ENCODE peak calls at places on chromosomes 16 and 17, in seven cellular contexts. One of them, this sample, is unnamed.

GRCh38 chr16:66617010-66617434 is 12.5 kb downstream of the CMTM3 start:
- DNase-seq in activated CD8-positive, alpha-beta T cell treated with anti-CD3 and anti-CD28 coated beads for 36 hours: no peak
- DNase-seq in brain microvascular endothelial cell: peak; percentile 24
- DNase-seq in ovary: no peak
- DNase-seq in fibroblast of the aortic adventitia: no peak
- DNase-seq in GM20000: no peak
- DNase-seq in lower leg skin: no peak
- DNase-seq in this sample: no peak

GRCh38 chr17:46935658-46936266 is 12.8 kb downstream of the GOSR2 start:
- DNase-seq in ovary: no peak
- DNase-seq in lower leg skin: no peak
- DNase-seq in fibroblast of the aortic adventitia: peak; percentile 88
- DNase-seq in activated CD8-positive, alpha-beta T cell treated with anti-CD3 and anti-CD28 coated beads for 36 hours: no peak
- DNase-seq in brain microvascular endothelial cell: peak; percentile 28
- DNase-seq in GM20000: no peak
- DNase-seq in this sample: no peak

GRCh38 chr17:57930239-57930638 is 25.0 kb downstream of the CUEDC1 start:
- DNase-seq in ovary: no peak
- DNase-seq in lower leg skin: no peak
- DNase-seq in activated CD8-positive, alpha-beta T cell treated with anti-CD3 and anti-CD28 coated beads for 36 hours: no peak
- DNase-seq in fibroblast of the aortic adventitia: no peak
- DNase-seq in GM20000: no peak
- DNase-seq in brain microvascular endothelial cell: no peak
- DNase-seq in this sample: no peak

GRCh38 chr16:56889206-56889605 is 24.2 kb downstream of the SLC12A3 start:
- DNase-seq in fibroblast of the aortic adventitia: no peak
- DNase-seq in lower leg skin: no peak
- DNase-seq in brain microvascular endothelial cell: no peak
- DNase-seq in activated CD8-positive, alpha-beta T cell treated with anti-CD3 and anti-CD28 coated beads for 36 hours: no peak
- DNase-seq in GM20000: no peak
- DNase-seq in ovary: no peak
- DNase-seq in this sample: no peak

GRCh38 chr17:2396568-2397246 is 4.2 kb downstream of the MNT start:
- DNase-seq in lower leg skin: peak; percentile 98
- DNase-seq in brain microvascular endothelial cell: peak; percentile 97
- DNase-seq in activated CD8-positive, alpha-beta T cell treated with anti-CD3 and anti-CD28 coated beads for 36 hours: peak; percentile 76
- DNase-seq in fibroblast of the aortic adventitia: peak; percentile 98
- DNase-seq in GM20000: peak; percentile 79
- DNase-seq in ovary: peak; percentile 97
- DNase-seq in this sample: peak; percentile 56

GRCh38 chr16:27109666-27110523 is 43.2 kb downstream of the C16orf82 start:
- DNase-seq in fibroblast of the aortic adventitia: peak; percentile 59
- DNase-seq in ovary: peak; percentile 51
- DNase-seq in activated CD8-positive, alpha-beta T cell treated with anti-CD3 and anti-CD28 coated beads for 36 hours: peak; percentile 78
- DNase-seq in lower leg skin: peak; percentile 94
- DNase-seq in GM20000: peak; percentile 89
- DNase-seq in brain microvascular endothelial cell: peak; percentile 37
- DNase-seq in this sample: peak; percentile 87

GRCh38 chr16:75192606-75193264 is 14.2 kb downstream of the CTRB2 start:
- DNase-seq in lower leg skin: peak; percentile 48
- DNase-seq in brain microvascular endothelial cell: no peak
- DNase-seq in activated CD8-positive, alpha-beta T cell treated with anti-CD3 and anti-CD28 coated beads for 36 hours: no peak
- DNase-seq in fibroblast of the aortic adventitia: no peak
- DNase-seq in GM20000: no peak
- DNase-seq in ovary: no peak
- DNase-seq in this sample: no peak

GRCh38 chr17:83115202-83115651 is 35.8 kb downstream of the METRNL start:
- DNase-seq in activated CD8-positive, alpha-beta T cell treated with anti-CD3 and anti-CD28 coated beads for 36 hours: no peak
- DNase-seq in lower leg skin: no peak
- DNase-seq in ovary: no peak
- DNase-seq in GM20000: no peak
- DNase-seq in brain microvascular endothelial cell: no peak
- DNase-seq in fibroblast of the aortic adventitia: no peak
- DNase-seq in this sample: no peak

GRCh38 chr16:57471852-57472664 is 9.6 kb downstream of the POLR2C start:
- DNase-seq in fibroblast of the aortic adventitia: no peak
- DNase-seq in GM20000: no peak
- DNase-seq in ovary: no peak
- DNase-seq in lower leg skin: peak; percentile 49
- DNase-seq in activated CD8-positive, alpha-beta T cell treated with anti-CD3 and anti-CD28 coated beads for 36 hours: no peak
- DNase-seq in brain microvascular endothelial cell: no peak
- DNase-seq in this sample: no peak

GRCh38 chr16:48576927-48577326 is 33.1 kb downstream of the N4BP1 start:
- DNase-seq in brain microvascular endothelial cell: no peak
- DNase-seq in lower leg skin: no peak
- DNase-seq in activated CD8-positive, alpha-beta T cell treated with anti-CD3 and anti-CD28 coated beads for 36 hours: peak; percentile 62
- DNase-seq in GM20000: no peak
- DNase-seq in ovary: no peak
- DNase-seq in fibroblast of the aortic adventitia: peak; percentile 30
- DNase-seq in this sample: no peak

GRCh38 chr16:47779201-47780016 is 318.3 kb downstream of the PHKB start:
- DNase-seq in activated CD8-positive, alpha-beta T cell treated with anti-CD3 and anti-CD28 coated beads for 36 hours: peak; percentile 46
- DNase-seq in brain microvascular endothelial cell: peak; percentile 42
- DNase-seq in ovary: no peak
- DNase-seq in fibroblast of the aortic adventitia: peak; percentile 19
- DNase-seq in GM20000: peak; percentile 46
- DNase-seq in lower leg skin: no peak
- DNase-seq in this sample: no peak

GRCh38 chr16:78628526-78628925 is 529.1 kb downstream of the WWOX start:
- DNase-seq in activated CD8-positive, alpha-beta T cell treated with anti-CD3 and anti-CD28 coated beads for 36 hours: no peak
- DNase-seq in GM20000: no peak
- DNase-seq in ovary: no peak
- DNase-seq in fibroblast of the aortic adventitia: no peak
- DNase-seq in lower leg skin: no peak
- DNase-seq in brain microvascular endothelial cell: peak; percentile 15
- DNase-seq in this sample: no peak

GRCh38 chr16:57255686-57256415 is 10.8 kb downstream of the ARL2BP start:
- DNase-seq in activated CD8-positive, alpha-beta T cell treated with anti-CD3 and anti-CD28 coated beads for 36 hours: no peak
- DNase-seq in ovary: no peak
- DNase-seq in GM20000: no peak
- DNase-seq in brain microvascular endothelial cell: no peak
- DNase-seq in fibroblast of the aortic adventitia: no peak
- DNase-seq in lower leg skin: no peak
- DNase-seq in this sample: no peak

GRCh38 chr17:40556884-40557414 is 8.3 kb downstream of the CCR7 start:
- DNase-seq in ovary: peak; percentile 49
- DNase-seq in fibroblast of the aortic adventitia: no peak
- DNase-seq in activated CD8-positive, alpha-beta T cell treated with anti-CD3 and anti-CD28 coated beads for 36 hours: peak; percentile 43
- DNase-seq in GM20000: no peak
- DNase-seq in lower leg skin: peak; percentile 86
- DNase-seq in brain microvascular endothelial cell: no peak
- DNase-seq in this sample: peak; percentile 12

GRCh38 chr16:48503779-48504178 is 106.2 kb downstream of the N4BP1 start:
- DNase-seq in GM20000: no peak
- DNase-seq in activated CD8-positive, alpha-beta T cell treated with anti-CD3 and anti-CD28 coated beads for 36 hours: no peak
- DNase-seq in brain microvascular endothelial cell: peak; percentile 69
- DNase-seq in ovary: peak; percentile 73
- DNase-seq in lower leg skin: peak; percentile 89
- DNase-seq in fibroblast of the aortic adventitia: peak; percentile 93
- DNase-seq in this sample: no peak

GRCh38 chr17:10992097-10992496 is 154.2 kb upstream of the PIRT start:
- DNase-seq in fibroblast of the aortic adventitia: no peak
- DNase-seq in activated CD8-positive, alpha-beta T cell treated with anti-CD3 and anti-CD28 coated beads for 36 hours: no peak
- DNase-seq in brain microvascular endothelial cell: no peak
- DNase-seq in GM20000: no peak
- DNase-seq in lower leg skin: no peak
- DNase-seq in ovary: no peak
- DNase-seq in this sample: no peak

GRCh38 chr16:88419790-88420189 is 33.3 kb upstream of the ZFPM1 start:
- DNase-seq in activated CD8-positive, alpha-beta T cell treated with anti-CD3 and anti-CD28 coated beads for 36 hours: no peak
- DNase-seq in brain microvascular endothelial cell: no peak
- DNase-seq in GM20000: no peak
- DNase-seq in ovary: no peak
- DNase-seq in lower leg skin: no peak
- DNase-seq in fibroblast of the aortic adventitia: no peak
- DNase-seq in this sample: no peak

GRCh38 chr16:2147981-2148671 is at the start of gene RAB26:
- DNase-seq in ovary: peak; percentile 67
- DNase-seq in brain microvascular endothelial cell: no peak
- DNase-seq in fibroblast of the aortic adventitia: no peak
- DNase-seq in activated CD8-positive, alpha-beta T cell treated with anti-CD3 and anti-CD28 coated beads for 36 hours: peak; percentile 42
- DNase-seq in GM20000: peak; percentile 76
- DNase-seq in lower leg skin: peak; percentile 95
- DNase-seq in this sample: peak; percentile 66

GRCh38 chr17:63985387-63986140 is 12.6 kb upstream of the PRR29 start:
- DNase-seq in GM20000: no peak
- DNase-seq in activated CD8-positive, alpha-beta T cell treated with anti-CD3 and anti-CD28 coated beads for 36 hours: no peak
- DNase-seq in brain microvascular endothelial cell: no peak
- DNase-seq in lower leg skin: no peak
- DNase-seq in ovary: no peak
- DNase-seq in fibroblast of the aortic adventitia: no peak
- DNase-seq in this sample: no peak
- TF ChIP-seq CTCF in GM20000: no peak
- TF ChIP-seq CTCF in activated CD8-positive, alpha-beta T cell treated with anti-CD3 and anti-CD28 coated beads for 36 hours: no peak
- TF ChIP-seq CTCF in brain microvascular endothelial cell: peak; percentile 16
- TF ChIP-seq CTCF in lower leg skin: no peak
- TF ChIP-seq CTCF in ovary: no peak
- TF ChIP-seq CTCF in fibroblast of the aortic adventitia: no peak
- TF ChIP-seq CTCF in this sample: no peak

DNA sequence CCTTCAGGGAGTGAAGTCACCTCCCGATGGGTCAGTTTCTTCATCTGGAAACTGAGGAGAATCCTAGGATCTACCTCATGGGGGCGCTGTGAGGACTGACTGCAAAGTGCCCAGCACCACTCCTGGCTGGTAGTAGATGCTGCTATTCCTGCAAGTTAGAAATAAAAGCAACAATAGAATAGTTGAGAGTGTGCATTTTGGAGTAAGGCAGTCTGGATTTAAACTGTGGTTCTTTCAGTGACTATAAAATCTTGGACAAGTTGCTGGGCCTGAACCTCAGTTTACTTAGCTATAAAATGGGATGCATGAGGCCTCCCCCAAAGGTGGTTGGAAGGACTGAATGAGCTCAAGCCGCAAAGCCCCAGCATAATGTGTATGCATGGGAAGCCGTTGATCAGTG is 70.6 kb downstream of the CYB5B start:
- DNase-seq in brain microvascular endothelial cell: no peak
- DNase-seq in GM20000: peak; percentile 30
- DNase-seq in lower leg skin: no peak
- DNase-seq in ovary: no peak
- DNase-seq in fibroblast of the aortic adventitia: no peak
- DNase-seq in activated CD8-positive, alpha-beta T cell treated with anti-CD3 and anti-CD28 coated beads for 36 hours: peak; percentile 72
- DNase-seq in this sample: no peak
- TF ChIP-seq CTCF in brain microvascular endothelial cell: peak; percentile 57
- TF ChIP-seq CTCF in GM20000: no peak
- TF ChIP-seq CTCF in lower leg skin: no peak
- TF ChIP-seq CTCF in ovary: no peak
- TF ChIP-seq CTCF in fibroblast of the aortic adventitia: peak; percentile 30
- TF ChIP-seq CTCF in activated CD8-positive, alpha-beta T cell treated with anti-CD3 and anti-CD28 coated beads for 36 hours: peak; percentile 67
- TF ChIP-seq CTCF in this sample: no peak

DNA sequence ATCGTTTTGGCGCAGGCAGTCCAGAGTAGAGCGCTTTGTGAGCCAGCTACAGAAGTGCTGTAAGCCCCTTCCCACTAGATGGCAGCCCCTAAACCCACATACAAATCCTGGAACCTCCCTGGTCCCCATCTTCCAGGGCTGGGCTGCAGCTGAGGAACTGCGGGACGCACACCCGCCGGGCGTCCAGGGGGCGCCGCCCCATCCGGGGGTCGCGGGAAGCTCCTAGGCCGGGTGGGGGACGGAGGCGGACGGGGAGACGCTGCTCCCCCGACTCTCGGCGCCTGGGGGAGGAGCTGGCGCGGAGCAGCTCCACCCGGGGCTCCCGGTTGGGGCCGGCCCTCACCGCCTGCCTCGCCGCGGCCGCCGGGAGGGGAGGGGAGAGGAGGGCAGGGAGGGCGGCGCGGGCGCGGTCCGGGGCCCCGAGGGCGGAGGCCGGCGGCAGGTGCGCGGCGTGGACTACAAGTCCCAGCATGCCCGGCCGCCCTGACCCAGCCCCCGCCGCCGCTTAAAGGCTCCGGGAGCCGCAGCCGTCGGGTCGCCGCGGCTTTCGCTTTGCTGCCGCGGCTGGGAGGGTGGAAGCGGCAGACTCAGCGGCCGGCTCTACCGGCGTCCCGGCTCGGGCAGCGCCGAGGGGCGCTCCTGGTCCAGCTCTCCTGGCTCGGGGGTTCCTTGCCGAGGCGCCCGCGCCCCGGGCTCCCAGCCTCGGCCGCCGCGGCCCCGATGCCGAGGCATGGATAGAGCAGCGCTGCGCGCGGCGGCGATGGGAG is at the start of gene KSR1:
- DNase-seq in GM20000: peak; percentile 97
- DNase-seq in fibroblast of the aortic adventitia: peak; percentile 63
- DNase-seq in ovary: peak; percentile 85
- DNase-seq in activated CD8-positive, alpha-beta T cell treated with anti-CD3 and anti-CD28 coated beads for 36 hours: peak; percentile 88
- DNase-seq in brain microvascular endothelial cell: peak; percentile 52
- DNase-seq in lower leg skin: peak; percentile 96
- DNase-seq in this sample: peak; percentile 81
- TF ChIP-seq CTCF in GM20000: peak; percentile 46
- TF ChIP-seq CTCF in fibroblast of the aortic adventitia: peak; percentile 46
- TF ChIP-seq CTCF in ovary: peak; percentile 56
- TF ChIP-seq CTCF in activated CD8-positive, alpha-beta T cell treated with anti-CD3 and anti-CD28 coated beads for 36 hours: peak; percentile 24
- TF ChIP-seq CTCF in brain microvascular endothelial cell: peak; percentile 69
- TF ChIP-seq CTCF in lower leg skin: no peak
- TF ChIP-seq CTCF in this sample: no peak

GRCh38 chr16:77599793-77600415 is 122.4 kb upstream of the NUDT7 start:
- DNase-seq in brain microvascular endothelial cell: peak; percentile 65
- DNase-seq in lower leg skin: no peak
- DNase-seq in activated CD8-positive, alpha-beta T cell treated with anti-CD3 and anti-CD28 coated beads for 36 hours: peak; percentile 42
- DNase-seq in ovary: no peak
- DNase-seq in fibroblast of the aortic adventitia: peak; percentile 63
- DNase-seq in GM20000: peak; percentile 19
- DNase-seq in this sample: no peak
- TF ChIP-seq CTCF in brain microvascular endothelial cell: peak; percentile 94
- TF ChIP-seq CTCF in lower leg skin: no peak
- TF ChIP-seq CTCF in activated CD8-positive, alpha-beta T cell treated with anti-CD3 and anti-CD28 coated beads for 36 hours: peak; percentile 60
- TF ChIP-seq CTCF in ovary: no peak
- TF ChIP-seq CTCF in fibroblast of the aortic adventitia: peak; percentile 89
- TF ChIP-seq CTCF in GM20000: peak; percentile 65
- TF ChIP-seq CTCF in this sample: no peak

GRCh38 chr17:48457080-48457836 is 27.2 kb upstream of the SKAP1 start:
- DNase-seq in fibroblast of the aortic adventitia: peak; percentile 50
- DNase-seq in activated CD8-positive, alpha-beta T cell treated with anti-CD3 and anti-CD28 coated beads for 36 hours: peak; percentile 86
- DNase-seq in lower leg skin: peak; percentile 89
- DNase-seq in brain microvascular endothelial cell: peak; percentile 17
- DNase-seq in GM20000: peak; percentile 61
- DNase-seq in ovary: peak; percentile 14
- DNase-seq in this sample: peak; percentile 60

GRCh38 chr17:48462946-48463345 is 32.9 kb upstream of the SKAP1 start:
- DNase-seq in ovary: no peak
- DNase-seq in lower leg skin: no peak
- DNase-seq in fibroblast of the aortic adventitia: no peak
- DNase-seq in activated CD8-positive, alpha-beta T cell treated with anti-CD3 and anti-CD28 coated beads for 36 hours: no peak
- DNase-seq in GM20000: no peak
- DNase-seq in brain microvascular endothelial cell: no peak
- DNase-seq in this sample: no peak

GRCh38 chr17:48459070-48459469 is 29.1 kb upstream of the SKAP1 start:
- DNase-seq in ovary: no peak
- DNase-seq in lower leg skin: no peak
- DNase-seq in fibroblast of the aortic adventitia: no peak
- DNase-seq in brain microvascular endothelial cell: no peak
- DNase-seq in GM20000: no peak
- DNase-seq in activated CD8-positive, alpha-beta T cell treated with anti-CD3 and anti-CD28 coated beads for 36 hours: peak; percentile 29
- DNase-seq in this sample: no peak

GRCh38 chr17:48456584-48456983 is 26.6 kb upstream of the SKAP1 start:
- DNase-seq in ovary: no peak
- DNase-seq in fibroblast of the aortic adventitia: no peak
- DNase-seq in brain microvascular endothelial cell: no peak
- DNase-seq in activated CD8-positive, alpha-beta T cell treated with anti-CD3 and anti-CD28 coated beads for 36 hours: peak; percentile 69
- DNase-seq in lower leg skin: no peak
- DNase-seq in GM20000: no peak
- DNase-seq in this sample: no peak

GRCh38 chr17:48460055-48460454 is 30.0 kb upstream of the SKAP1 start:
- DNase-seq in GM20000: no peak
- DNase-seq in lower leg skin: no peak
- DNase-seq in brain microvascular endothelial cell: no peak
- DNase-seq in fibroblast of the aortic adventitia: no peak
- DNase-seq in activated CD8-positive, alpha-beta T cell treated with anti-CD3 and anti-CD28 coated beads for 36 hours: no peak
- DNase-seq in ovary: no peak
- DNase-seq in this sample: no peak
- TF ChIP-seq CTCF in GM20000: no peak
- TF ChIP-seq CTCF in lower leg skin: no peak
- TF ChIP-seq CTCF in brain microvascular endothelial cell: no peak
- TF ChIP-seq CTCF in fibroblast of the aortic adventitia: no peak
- TF ChIP-seq CTCF in activated CD8-positive, alpha-beta T cell treated with anti-CD3 and anti-CD28 coated beads for 36 hours: no peak
- TF ChIP-seq CTCF in ovary: no peak
- TF ChIP-seq CTCF in this sample: no peak

This sample was measured in activated B cell treated with CpG ODN at 0.5 μM for 24 hours.